ENCODE peak calls at places on chromosomes 13 and 19, in eight cellular contexts. F is nephron progenitor cell; Q is uterus; N is RWPE1; V is fibroblast of lung; T is IMR-90; E is CD4-positive, alpha-beta T cell; W is fibroblast of pulmonary artery. I is an unnamed sample.

GRCh38 chr13:79581870-79582315 is 100.9 kb downstream of the NDFIP2 start:
- DNase-seq in T (peak; percentile 3), V (peak; percentile 50), E (no peak), N (no peak), W (peak; percentile 51), Q (no peak), F (no peak), I (no peak)

GRCh38 chr19:48685583-48685982 is 10.2 kb upstream of the FUT2 start:
- DNase-seq in W (no peak), E (no peak), V (no peak), T (no peak), N (no peak), F (no peak), Q (no peak), I (no peak)

GRCh38 chr19:19568802-19569756 is 31.0 kb downstream of the CILP2 start:
- DNase-seq in Q (no peak), F (no peak), N (no peak), T (peak; percentile 67), V (no peak), W (peak; percentile 16), E (no peak), I (no peak)

GRCh38 chr13:113291997-113292862 is 4.8 kb upstream of the LAMP1 start:
- DNase-seq in Q (no peak), F (peak; percentile 74), E (no peak), W (no peak), V (peak; percentile 43), T (peak; percentile 51), N (no peak), I (no peak)

GRCh38 chr19:16814526-16815100 is 14.6 kb upstream of the SIN3B start:
- DNase-seq in V (peak; percentile 58), W (peak; percentile 63), T (peak; percentile 46), Q (no peak), N (no peak), F (no peak), E (no peak), I (no peak)

GRCh38 chr13:97975851-97976550 is 22.5 kb downstream of the IPO5 start:
- DNase-seq in V (peak; percentile 83), Q (peak; percentile 84), T (peak; percentile 79), E (no peak), W (peak; percentile 83), N (peak; percentile 92), F (peak; percentile 96), I (peak; percentile 56)

GRCh38 chr13:102580552-102581169 is 16.1 kb upstream of the TPP2 start:
- DNase-seq in T (peak; percentile 80), N (peak; percentile 52), Q (peak; percentile 45), E (no peak), F (peak; percentile 23), W (peak; percentile 87), V (peak; percentile 84), I (no peak)

GRCh38 chr19:15815306-15815705 is at the start of gene OR10H1:
- DNase-seq in Q (no peak), E (no peak), V (no peak), T (no peak), W (no peak), F (no peak), N (peak; percentile 36), I (no peak)

GRCh38 chr19:461664-462551 is 1.1 kb upstream of the SHC2 start:
- DNase-seq in Q (peak; percentile 29), N (peak; percentile 13), W (no peak), T (no peak), F (peak; percentile 73), V (no peak), E (no peak), I (no peak)

GRCh38 chr13:23695711-23696512 is 125.7 kb downstream of the TNFRSF19 start:
- DNase-seq in W (no peak), V (no peak), Q (no peak), T (no peak), F (no peak), E (peak; percentile 59), N (no peak), I (no peak)

GRCh38 chr13:24208314-24208713 is 47.8 kb downstream of the SPATA13 start:
- DNase-seq in T (peak; percentile 95), E (no peak), Q (no peak), F (no peak), W (peak; percentile 88), N (peak; percentile 52), V (peak; percentile 88), I (no peak)

GRCh38 chr19:6020166-6020967 is 42.4 kb upstream of the RANBP3 start:
- DNase-seq in T (no peak), Q (no peak), V (no peak), E (no peak), N (no peak), F (no peak), W (no peak), I (no peak)

GRCh38 chr13:39051157-39051556 is 12.9 kb downstream of the NHLRC3 start:
- DNase-seq in V (peak; percentile 65), T (peak; percentile 50), N (peak; percentile 12), F (no peak), E (no peak), Q (no peak), W (peak; percentile 67), I (no peak)

GRCh38 chr19:46984077-46985010 is 35.3 kb upstream of the NPAS1 start:
- DNase-seq in N (peak; percentile 57), F (no peak), V (peak; percentile 83), E (no peak), W (peak; percentile 91), Q (peak; percentile 62), T (peak; percentile 50), I (no peak)

GRCh38 chr13:28059214-28059613 is 41.2 kb downstream of the FLT3 start:
- DNase-seq in Q (no peak), T (peak; percentile 15), E (peak; percentile 19), V (peak; percentile 18), N (peak; percentile 36), F (peak; percentile 20), W (peak; percentile 48), I (no peak)

GRCh38 chr13:73952683-73953082 is 181.5 kb downstream of the KLF12 start:
- DNase-seq in W (no peak), F (no peak), T (peak; percentile 86), Q (no peak), E (no peak), N (no peak), V (peak; percentile 56), I (no peak)

GRCh38 chr19:42242071-42242511 is 311 bp downstream of the GSK3A start:
- DNase-seq in F (no peak), T (no peak), V (no peak), Q (peak; percentile 39), E (no peak), W (no peak), N (no peak), I (no peak)

GRCh38 chr13:93227280-93227905 is 786 bp downstream of the GPC6 start:
- DNase-seq in F (peak; percentile 58), E (no peak), N (no peak), Q (no peak), T (peak; percentile 52), W (peak; percentile 59), V (peak; percentile 67), I (no peak)

GRCh38 chr19:11180346-11180745 is 17.0 kb downstream of the KANK2 start:
- DNase-seq in E (no peak), F (no peak), N (no peak), W (no peak), V (no peak), T (no peak), Q (no peak), I (no peak)
- TF ChIP-seq CTCF in E (no peak), F (no peak), N (no peak), W (no peak), V (no peak), T (no peak), Q (no peak), I (no peak)

GRCh38 chr19:39403331-39404312 is 3.0 kb upstream of the ZFP36 start:
- DNase-seq in T (peak; percentile 99), F (peak; percentile 75), W (peak; percentile 99), N (peak; percentile 89), V (peak; percentile 100), Q (peak; percentile 100), E (peak; percentile 91), I (peak; percentile 98)
- TF ChIP-seq CTCF in T (no peak), F (no peak), W (no peak), N (no peak), V (no peak), Q (no peak), E (no peak), I (no peak)

DNA sequence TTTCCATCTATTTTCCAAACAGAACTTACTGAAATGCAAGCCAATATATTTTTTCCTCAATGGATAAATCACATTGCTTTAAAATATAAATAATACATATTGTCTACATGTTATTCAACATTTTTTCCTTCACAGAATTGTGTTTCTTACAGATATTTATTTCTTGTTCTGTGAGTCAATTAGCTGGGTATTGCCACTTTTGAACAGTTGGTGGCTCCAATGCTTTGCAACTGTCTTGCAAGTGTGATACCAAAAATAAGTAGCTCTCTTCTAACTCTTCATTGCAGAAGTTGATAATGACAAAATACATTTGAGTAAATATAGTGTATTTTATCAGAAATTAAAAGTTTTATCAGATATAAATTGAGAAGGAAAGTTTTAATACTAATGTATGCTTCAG is 17.1 kb upstream of the GPC5 start:
- DNase-seq in N (no peak), Q (no peak), V (peak; percentile 69), W (peak; percentile 41), T (peak; percentile 28), F (no peak), E (no peak), I (no peak)
- TF ChIP-seq CTCF in N (peak; percentile 47), Q (no peak), V (peak; percentile 4), W (peak; percentile 32), T (peak; percentile 32), F (peak; percentile 49), E (no peak), I (no peak)

GRCh38 chr19:23439623-23440022 is 44.4 kb upstream of the ZNF91 start:
- DNase-seq in W (no peak), F (no peak), T (no peak), N (no peak), E (no peak), V (no peak), Q (no peak), I (no peak)
- TF ChIP-seq CTCF in W (peak; percentile 27), F (no peak), T (no peak), N (no peak), E (no peak), V (peak; percentile 16), Q (no peak), I (no peak)

GRCh38 chr19:51339687-51340656 is 2.0 kb downstream of the VSIG10L start:
- DNase-seq in W (peak; percentile 98), N (peak; percentile 98), V (peak; percentile 96), E (peak; percentile 72), F (peak; percentile 99), T (peak; percentile 95), Q (peak; percentile 100), I (peak; percentile 96)
- TF ChIP-seq CTCF in W (no peak), N (peak; percentile 53), V (no peak), E (no peak), F (no peak), T (peak; percentile 33), Q (peak; percentile 59), I (no peak)

GRCh38 chr19:2887391-2887914 is 13.3 kb upstream of the ZNF57 start:
- DNase-seq in V (peak; percentile 73), N (peak; percentile 63), Q (no peak), T (peak; percentile 61), W (peak; percentile 85), F (no peak), E (no peak), I (no peak)
- TF ChIP-seq CTCF in V (peak; percentile 42), N (peak; percentile 78), Q (peak; percentile 72), T (peak; percentile 62), W (peak; percentile 69), F (peak; percentile 63), E (peak; percentile 66), I (no peak)